ENCODE peak calls at places on chromosome 2, in nine cellular contexts. One of them, this sample, is unnamed.

GRCh38 chr2:240467149-240467642 is 31.7 kb downstream of the GPC1 start:
- DNase-seq in brain microvascular endothelial cell: no peak
- DNase-seq in heart right ventricle: no peak
- DNase-seq in psoas muscle: no peak
- DNase-seq in astrocyte of the spinal cord: no peak
- DNase-seq in mucosa of descending colon: no peak
- DNase-seq in Peyer's patch: no peak
- DNase-seq in GM12878: no peak
- DNase-seq in adrenal gland: peak
- DNase-seq in this sample: no peak

GRCh38 chr2:197628043-197628500 is 47.3 kb downstream of the RFTN2 start:
- DNase-seq in astrocyte of the spinal cord: no peak
- DNase-seq in GM12878: peak
- DNase-seq in Peyer's patch: no peak
- DNase-seq in adrenal gland: no peak
- DNase-seq in brain microvascular endothelial cell: peak
- DNase-seq in psoas muscle: no peak
- DNase-seq in mucosa of descending colon: no peak
- DNase-seq in heart right ventricle: peak
- DNase-seq in this sample: no peak

GRCh38 chr2:181806039-181806392 is 85.5 kb upstream of the ITPRID2 start:
- DNase-seq in heart right ventricle: no peak
- DNase-seq in psoas muscle: no peak
- DNase-seq in astrocyte of the spinal cord: no peak
- DNase-seq in Peyer's patch: no peak
- DNase-seq in mucosa of descending colon: no peak
- DNase-seq in GM12878: no peak
- DNase-seq in brain microvascular endothelial cell: no peak
- DNase-seq in adrenal gland: no peak
- DNase-seq in this sample: no peak

GRCh38 chr2:239516286-239516953 is 115.6 kb upstream of the HDAC4 start:
- DNase-seq in brain microvascular endothelial cell: no peak
- DNase-seq in GM12878: no peak
- DNase-seq in Peyer's patch: no peak
- DNase-seq in mucosa of descending colon: no peak
- DNase-seq in astrocyte of the spinal cord: no peak
- DNase-seq in heart right ventricle: no peak
- DNase-seq in adrenal gland: no peak
- DNase-seq in psoas muscle: no peak
- DNase-seq in this sample: no peak

GRCh38 chr2:95016616-95017307 is 8.7 kb upstream of the MAL start:
- DNase-seq in astrocyte of the spinal cord: no peak
- DNase-seq in heart right ventricle: no peak
- DNase-seq in Peyer's patch: no peak
- DNase-seq in adrenal gland: no peak
- DNase-seq in brain microvascular endothelial cell: no peak
- DNase-seq in GM12878: no peak
- DNase-seq in psoas muscle: no peak
- DNase-seq in mucosa of descending colon: no peak
- DNase-seq in this sample: no peak

GRCh38 chr2:42792087-42792582 is 248 bp downstream of the HAAO start:
- DNase-seq in psoas muscle: no peak
- DNase-seq in heart right ventricle: no peak
- DNase-seq in mucosa of descending colon: no peak
- DNase-seq in GM12878: no peak
- DNase-seq in brain microvascular endothelial cell: no peak
- DNase-seq in astrocyte of the spinal cord: no peak
- DNase-seq in Peyer's patch: no peak
- DNase-seq in adrenal gland: no peak
- DNase-seq in this sample: no peak

GRCh38 chr2:20351555-20352229 is 1.0 kb upstream of the PUM2 start:
- DNase-seq in GM12878: no peak
- DNase-seq in heart right ventricle: no peak
- DNase-seq in Peyer's patch: no peak
- DNase-seq in astrocyte of the spinal cord: no peak
- DNase-seq in brain microvascular endothelial cell: no peak
- DNase-seq in mucosa of descending colon: no peak
- DNase-seq in psoas muscle: no peak
- DNase-seq in adrenal gland: no peak
- DNase-seq in this sample: no peak

GRCh38 chr2:146917430-146918037 is 927.3 kb upstream of the ACVR2A start:
- DNase-seq in adrenal gland: no peak
- DNase-seq in GM12878: no peak
- DNase-seq in Peyer's patch: no peak
- DNase-seq in astrocyte of the spinal cord: no peak
- DNase-seq in brain microvascular endothelial cell: no peak
- DNase-seq in psoas muscle: no peak
- DNase-seq in heart right ventricle: no peak
- DNase-seq in mucosa of descending colon: no peak
- DNase-seq in this sample: no peak

GRCh38 chr2:72109291-72109690 is 38.4 kb downstream of the CYP26B1 start:
- DNase-seq in adrenal gland: no peak
- DNase-seq in psoas muscle: no peak
- DNase-seq in Peyer's patch: no peak
- DNase-seq in mucosa of descending colon: no peak
- DNase-seq in brain microvascular endothelial cell: no peak
- DNase-seq in GM12878: no peak
- DNase-seq in heart right ventricle: no peak
- DNase-seq in astrocyte of the spinal cord: no peak
- DNase-seq in this sample: no peak

GRCh38 chr2:207920721-207921120 is 104.6 kb downstream of the PLEKHM3 start:
- DNase-seq in astrocyte of the spinal cord: no peak
- DNase-seq in heart right ventricle: no peak
- DNase-seq in mucosa of descending colon: no peak
- DNase-seq in GM12878: no peak
- DNase-seq in Peyer's patch: no peak
- DNase-seq in adrenal gland: no peak
- DNase-seq in psoas muscle: no peak
- DNase-seq in brain microvascular endothelial cell: no peak
- DNase-seq in this sample: no peak

GRCh38 chr2:108956375-108956774 is 32.6 kb downstream of the EDAR start:
- DNase-seq in psoas muscle: no peak
- DNase-seq in heart right ventricle: no peak
- DNase-seq in brain microvascular endothelial cell: no peak
- DNase-seq in astrocyte of the spinal cord: no peak
- DNase-seq in adrenal gland: no peak
- DNase-seq in Peyer's patch: no peak
- DNase-seq in mucosa of descending colon: no peak
- DNase-seq in GM12878: no peak
- DNase-seq in this sample: no peak

DNA sequence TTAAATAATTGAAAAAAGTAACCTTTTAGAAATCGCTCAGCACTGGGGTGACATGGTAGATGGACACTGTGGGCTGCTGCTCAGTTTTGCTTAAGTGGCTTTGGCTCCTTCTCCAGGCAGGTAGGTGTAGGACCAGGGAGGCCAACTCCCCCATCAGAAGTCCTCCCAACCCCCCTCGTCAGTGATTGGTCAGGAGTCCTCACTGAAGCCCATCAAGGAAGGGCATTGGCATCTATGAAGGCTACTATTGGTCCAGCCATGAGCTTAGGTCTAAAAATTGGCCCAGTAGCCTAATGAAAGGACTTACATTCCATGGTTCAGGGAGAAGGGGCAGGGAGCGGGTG is 34.7 kb downstream of the ST3GAL5 start:
- DNase-seq in heart right ventricle: no peak
- DNase-seq in astrocyte of the spinal cord: no peak
- DNase-seq in GM12878: no peak
- DNase-seq in adrenal gland: no peak
- DNase-seq in Peyer's patch: no peak
- DNase-seq in psoas muscle: no peak
- DNase-seq in mucosa of descending colon: no peak
- DNase-seq in brain microvascular endothelial cell: no peak
- DNase-seq in this sample: no peak
- H3K4me3 ChIP-seq in heart right ventricle: peak
- H3K4me3 ChIP-seq in astrocyte of the spinal cord: no peak
- H3K4me3 ChIP-seq in GM12878: peak
- H3K4me3 ChIP-seq in adrenal gland: no peak
- H3K4me3 ChIP-seq in Peyer's patch: peak
- H3K4me3 ChIP-seq in psoas muscle: peak
- H3K4me3 ChIP-seq in mucosa of descending colon: no peak
- H3K4me3 ChIP-seq in brain microvascular endothelial cell: no peak
- H3K4me3 ChIP-seq in this sample: no peak

GRCh38 chr2:28600176-28600575 is 104.3 kb downstream of the PLB1 start:
- DNase-seq in Peyer's patch: no peak
- DNase-seq in GM12878: no peak
- DNase-seq in mucosa of descending colon: no peak
- DNase-seq in adrenal gland: no peak
- DNase-seq in heart right ventricle: no peak
- DNase-seq in brain microvascular endothelial cell: no peak
- DNase-seq in psoas muscle: no peak
- DNase-seq in astrocyte of the spinal cord: no peak
- DNase-seq in this sample: no peak

GRCh38 chr2:28603821-28604220 is 108.0 kb downstream of the PLB1 start:
- DNase-seq in Peyer's patch: no peak
- DNase-seq in psoas muscle: no peak
- DNase-seq in adrenal gland: no peak
- DNase-seq in brain microvascular endothelial cell: no peak
- DNase-seq in GM12878: no peak
- DNase-seq in astrocyte of the spinal cord: no peak
- DNase-seq in mucosa of descending colon: no peak
- DNase-seq in heart right ventricle: no peak
- DNase-seq in this sample: no peak

GRCh38 chr2:28601612-28602011 is 105.8 kb downstream of the PLB1 start:
- DNase-seq in heart right ventricle: no peak
- DNase-seq in astrocyte of the spinal cord: no peak
- DNase-seq in brain microvascular endothelial cell: no peak
- DNase-seq in adrenal gland: no peak
- DNase-seq in mucosa of descending colon: no peak
- DNase-seq in psoas muscle: no peak
- DNase-seq in GM12878: no peak
- DNase-seq in Peyer's patch: no peak
- DNase-seq in this sample: no peak

GRCh38 chr2:28602751-28603639 is 107.1 kb downstream of the PLB1 start:
- DNase-seq in brain microvascular endothelial cell: no peak
- DNase-seq in mucosa of descending colon: no peak
- DNase-seq in adrenal gland: no peak
- DNase-seq in astrocyte of the spinal cord: no peak
- DNase-seq in GM12878: no peak
- DNase-seq in heart right ventricle: no peak
- DNase-seq in psoas muscle: no peak
- DNase-seq in Peyer's patch: no peak
- DNase-seq in this sample: no peak

DNA sequence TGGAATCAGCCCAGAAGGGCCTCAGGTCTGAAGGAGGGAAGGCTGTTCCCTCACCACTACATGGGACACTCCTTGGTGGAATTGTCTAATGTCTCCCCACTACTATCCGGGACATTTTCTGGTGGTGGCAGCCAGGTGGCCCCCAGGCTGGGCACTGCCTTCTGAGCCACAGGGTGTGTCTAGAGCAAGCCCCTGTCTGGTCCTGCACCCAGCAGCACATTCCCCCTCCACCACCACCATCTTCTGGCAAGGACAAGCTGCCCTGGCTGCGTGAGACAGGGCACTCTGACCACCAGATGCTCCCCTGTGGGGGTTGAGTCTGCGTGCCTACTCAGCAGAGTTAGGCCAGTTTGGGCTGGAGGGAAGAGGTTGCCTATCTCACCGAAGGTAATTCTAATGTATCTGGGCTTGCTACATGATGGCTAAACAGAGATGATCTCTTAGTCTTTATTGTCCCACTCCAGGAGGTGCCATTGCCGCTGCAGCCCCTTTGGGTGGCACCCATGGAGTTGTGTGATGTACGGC is 106.3 kb downstream of the PLB1 start:
- DNase-seq in brain microvascular endothelial cell: no peak
- DNase-seq in GM12878: no peak
- DNase-seq in psoas muscle: no peak
- DNase-seq in Peyer's patch: no peak
- DNase-seq in mucosa of descending colon: no peak
- DNase-seq in astrocyte of the spinal cord: no peak
- DNase-seq in adrenal gland: no peak
- DNase-seq in heart right ventricle: no peak
- DNase-seq in this sample: no peak
- TF ChIP-seq CTCF in brain microvascular endothelial cell: no peak
- TF ChIP-seq CTCF in GM12878: no peak
- TF ChIP-seq CTCF in psoas muscle: no peak
- TF ChIP-seq CTCF in Peyer's patch: no peak
- TF ChIP-seq CTCF in mucosa of descending colon: no peak
- TF ChIP-seq CTCF in astrocyte of the spinal cord: no peak
- TF ChIP-seq CTCF in adrenal gland: no peak
- TF ChIP-seq CTCF in heart right ventricle: no peak
- TF ChIP-seq CTCF in this sample: no peak

GRCh38 chr2:33607905-33608304 is 8.8 kb upstream of the FAM98A start:
- DNase-seq in mucosa of descending colon: no peak
- DNase-seq in brain microvascular endothelial cell: no peak
- DNase-seq in heart right ventricle: no peak
- DNase-seq in Peyer's patch: no peak
- DNase-seq in adrenal gland: no peak
- DNase-seq in psoas muscle: no peak
- DNase-seq in GM12878: no peak
- DNase-seq in astrocyte of the spinal cord: no peak
- DNase-seq in this sample: no peak
- H3K4me3 ChIP-seq in mucosa of descending colon: no peak
- H3K4me3 ChIP-seq in brain microvascular endothelial cell: no peak
- H3K4me3 ChIP-seq in heart right ventricle: no peak
- H3K4me3 ChIP-seq in Peyer's patch: no peak
- H3K4me3 ChIP-seq in adrenal gland: no peak
- H3K4me3 ChIP-seq in psoas muscle: peak
- H3K4me3 ChIP-seq in GM12878: no peak
- H3K4me3 ChIP-seq in astrocyte of the spinal cord: no peak
- H3K4me3 ChIP-seq in this sample: no peak

GRCh38 chr2:100919316-100919715 is 82.8 kb upstream of the RPL31 start:
- DNase-seq in GM12878: no peak
- DNase-seq in Peyer's patch: no peak
- DNase-seq in brain microvascular endothelial cell: no peak
- DNase-seq in astrocyte of the spinal cord: no peak
- DNase-seq in heart right ventricle: no peak
- DNase-seq in adrenal gland: no peak
- DNase-seq in psoas muscle: no peak
- DNase-seq in mucosa of descending colon: no peak
- DNase-seq in this sample: no peak
- TF ChIP-seq CTCF in GM12878: peak
- TF ChIP-seq CTCF in Peyer's patch: peak
- TF ChIP-seq CTCF in brain microvascular endothelial cell: peak
- TF ChIP-seq CTCF in astrocyte of the spinal cord: peak
- TF ChIP-seq CTCF in heart right ventricle: peak
- TF ChIP-seq CTCF in adrenal gland: peak
- TF ChIP-seq CTCF in psoas muscle: no peak
- TF ChIP-seq CTCF in mucosa of descending colon: no peak
- TF ChIP-seq CTCF in this sample: peak